ENCODE peak calls at places on chromosome 16, in five cellular contexts. K, Y, X, N and G are unnamed samples. For H3K9me3, the result is how much of the 10 kb centered on the place peaks cover.

GRCh38 chr16:57846078-57846697 is 43.9 kb upstream of the KIFC3 start:
- DNase-seq in N (no peak), X (no peak), Y (no peak), K (peak), G (no peak)

GRCh38 chr16:83715217-83715920 is 92.4 kb upstream of the HSBP1 start:
- DNase-seq in X (no peak), Y (no peak), N (no peak), K (no peak), G (no peak)

GRCh38 chr16:81600275-81600674 is 155.7 kb downstream of the CMIP start:
- DNase-seq in Y (no peak), K (peak), X (no peak), N (no peak), G (no peak)

GRCh38 chr16:30434852-30435251 is 5.0 kb upstream of the DCTPP1 start:
- DNase-seq in Y (no peak), K (no peak), N (no peak), X (no peak), G (no peak)

GRCh38 chr16:83989300-83989699 is 21.3 kb downstream of the NECAB2 start:
- DNase-seq in N (no peak), Y (no peak), X (no peak), K (no peak), G (no peak)

GRCh38 chr16:51167170-51167710 is 16.2 kb upstream of the SALL1 start:
- DNase-seq in X (no peak), N (no peak), Y (no peak), K (no peak), G (no peak)

GRCh38 chr16:31085371-31085770 is 3.4 kb downstream of the PRSS53 start:
- DNase-seq in K (no peak), Y (no peak), X (no peak), N (no peak), G (no peak)

GRCh38 chr16:10182186-10182683 is at the start of gene GRIN2A:
- DNase-seq in X (no peak), N (no peak), K (peak), Y (no peak), G (no peak)

GRCh38 chr16:84913315-84913714 is 93.5 kb downstream of the CRISPLD2 start:
- DNase-seq in N (no peak), Y (no peak), K (no peak), X (no peak), G (no peak)

GRCh38 chr16:57725077-57725953 is 10.3 kb upstream of the KATNB1 start:
- DNase-seq in Y (no peak), X (no peak), K (no peak), N (no peak), G (no peak)

GRCh38 chr16:85334718-85335583 is 222.7 kb upstream of the CIBAR2 start:
- DNase-seq in Y (no peak), X (no peak), N (no peak), K (peak), G (peak)

GRCh38 chr16:3952342-3953131 is 72.0 kb upstream of the CREBBP start:
- DNase-seq in N (no peak), Y (no peak), X (no peak), K (peak), G (no peak)

GRCh38 chr16:3951861-3952332 is 71.4 kb upstream of the CREBBP start:
- DNase-seq in K (no peak), Y (no peak), X (no peak), N (no peak), G (no peak)

GRCh38 chr16:3949946-3950342 is 69.4 kb upstream of the CREBBP start:
- DNase-seq in N (no peak), K (no peak), X (no peak), Y (no peak), G (no peak)

GRCh38 chr16:3949287-3949686 is 68.8 kb upstream of the CREBBP start:
- DNase-seq in Y (no peak), N (no peak), X (no peak), K (no peak), G (no peak)

DNA sequence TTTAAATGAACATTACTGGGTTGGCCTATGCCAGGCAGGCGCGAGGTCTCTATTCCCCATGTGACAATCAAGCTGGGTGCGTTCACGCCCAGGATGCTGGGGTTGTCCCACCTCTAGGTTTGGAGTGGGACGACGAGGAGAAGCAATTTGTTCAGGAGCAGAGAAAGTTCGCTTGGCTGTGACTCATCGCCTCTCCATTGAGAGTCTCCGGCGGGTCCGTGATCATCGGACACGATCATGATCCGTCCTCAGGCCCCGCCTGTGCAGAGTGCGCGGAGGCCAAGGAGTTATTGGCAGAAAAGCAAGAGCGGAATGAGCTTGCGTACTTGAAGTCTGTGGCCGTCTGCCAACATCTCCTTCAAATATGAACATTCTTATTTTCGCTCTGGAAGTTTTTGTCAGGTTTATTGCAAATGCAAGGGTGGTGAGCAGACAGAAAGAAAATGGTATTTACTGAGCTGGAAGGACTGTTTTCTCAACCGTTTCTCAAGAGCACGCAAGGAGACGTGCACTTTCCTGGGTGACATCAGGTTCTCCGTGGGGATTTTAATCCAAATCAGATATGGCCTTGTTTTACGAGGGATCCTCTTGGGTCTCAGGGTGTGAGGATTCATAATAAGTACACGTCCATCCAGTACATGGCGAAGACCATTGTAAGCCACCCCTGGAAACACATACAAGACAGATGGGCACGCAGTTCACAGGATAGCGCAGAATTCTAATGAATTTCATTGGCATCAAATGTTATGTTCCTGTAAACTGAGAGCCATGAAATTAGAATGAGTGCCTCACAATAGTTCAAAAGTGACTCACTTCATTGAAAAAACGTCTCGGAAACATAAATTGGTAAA is 70.1 kb upstream of the CREBBP start:
- DNase-seq in N (no peak), X (no peak), K (no peak), Y (no peak), G (no peak)
- H3K9me3 ChIP-seq in N (under half), X (under half), K (under half), Y (under half), G (under half)

GRCh38 chr16:28543072-28543471 is 4.3 kb upstream of the NUPR1 start:
- DNase-seq in N (no peak), K (no peak), X (no peak), Y (no peak), G (no peak)

GRCh38 chr16:28534542-28535373 is 4.0 kb downstream of the NUPR1 start:
- DNase-seq in N (peak), X (no peak), K (no peak), Y (no peak), G (peak)

GRCh38 chr16:28537076-28537475 is 1.7 kb downstream of the NUPR1 start:
- DNase-seq in K (no peak), Y (no peak), N (no peak), X (no peak), G (no peak)

GRCh38 chr16:28538733-28539596 is at the start of gene NUPR1:
- DNase-seq in K (no peak), N (no peak), Y (no peak), X (no peak), G (no peak)

DNA sequence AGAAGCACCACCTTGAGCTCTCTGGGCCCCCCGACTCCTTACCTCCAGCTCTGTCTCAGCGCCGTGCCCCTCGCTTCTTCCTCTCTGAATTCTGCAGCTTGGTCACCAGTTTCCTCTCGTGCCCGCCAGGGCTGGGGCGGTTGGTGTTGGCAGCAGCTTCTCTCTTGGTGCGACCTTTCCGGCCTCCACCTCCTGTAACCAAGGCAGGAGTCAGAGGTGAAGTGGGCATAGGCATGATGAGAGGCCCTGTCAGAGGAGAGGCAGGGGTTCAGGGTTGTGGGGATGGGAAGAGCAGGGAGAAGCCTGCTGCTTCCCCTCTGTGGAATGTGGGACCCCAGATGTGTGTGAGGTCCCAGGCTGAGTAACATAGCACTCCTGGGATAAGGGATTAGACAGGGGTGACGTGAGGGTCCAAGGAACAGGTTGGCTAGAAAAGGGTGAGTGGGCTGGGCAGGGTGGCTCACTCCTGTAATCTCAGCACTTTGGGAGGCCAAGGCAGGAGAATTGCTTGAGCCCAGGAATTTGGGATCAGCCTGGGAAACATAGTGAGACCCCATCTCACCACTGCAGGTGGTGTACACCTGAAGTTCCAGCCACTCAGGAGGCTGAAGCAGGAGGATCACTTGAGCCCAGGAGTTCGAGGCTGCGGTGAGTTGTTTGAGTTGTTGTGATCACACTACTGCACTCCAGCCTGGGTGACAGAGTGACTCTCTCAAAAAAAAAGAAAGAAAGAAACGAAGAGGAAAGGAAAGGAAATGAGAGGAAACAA is 626 bp downstream of the NUPR1 start:
- DNase-seq in K (no peak), N (no peak), X (no peak), Y (no peak), G (no peak)
- H3K4me3 ChIP-seq in K (no peak), N (no peak), X (no peak), Y (no peak), G (no peak)

GRCh38 chr16:35724551-35724950 is 2265.1 kb downstream of the TP53TG3F start:
- DNase-seq in Y (no peak), K (no peak), X (no peak), N (no peak), G (no peak)
- H3K9me3 ChIP-seq in Y (under half), K (under half), X (under half), N (under half), G (under half)

GRCh38 chr16:48611329-48612137 is 1.6 kb upstream of the N4BP1 start:
- DNase-seq in Y (peak), K (no peak), N (peak), X (peak), G (peak)
- H3K4me3 ChIP-seq in Y (no peak), K (no peak), N (no peak), X (peak), G (peak)

GRCh38 chr16:35585411-35585810 is 2126.0 kb downstream of the TP53TG3F start:
- DNase-seq in K (no peak), X (no peak), Y (no peak), N (no peak), G (no peak)
- H3K9me3 ChIP-seq in K (under half), X (under half), Y (under half), N (under half), G (under half)

GRCh38 chr16:66585477-66586239 is 6.4 kb downstream of the CMTM2 start:
- DNase-seq in K (no peak), X (no peak), N (no peak), Y (no peak), G (no peak)
- H3K4me3 ChIP-seq in K (no peak), X (no peak), N (no peak), Y (no peak), G (no peak)

GRCh38 chr16:875182-876040 is 74.9 kb upstream of the GNG13 start:
- DNase-seq in K (no peak), N (no peak), Y (no peak), X (no peak), G (no peak)
- H3K9me3 ChIP-seq in K (under half), N (under half), Y (under half), X (under half), G (under half)

GRCh38 chr16:68951991-68952877 is 108.9 kb downstream of the TANGO6 start:
- DNase-seq in K (no peak), X (no peak), Y (no peak), N (no peak), G (no peak)
- H3K4me3 ChIP-seq in K (no peak), X (no peak), Y (no peak), N (no peak), G (no peak)